ENCODE peak calls at places on chromosome 7, in seven cellular contexts. S, Y, L, B, G, F and D are unnamed samples.

GRCh38 chr7:3979956-3980643 is 679.0 kb downstream of the SDK1 start:
- DNase-seq in S (no peak), Y (no peak), L (no peak), B (peak), G (no peak), F (peak), D (no peak)

GRCh38 chr7:23430902-23431259 is 39.4 kb downstream of the IGF2BP3 start:
- DNase-seq in S (no peak), Y (no peak), L (no peak), B (no peak), G (no peak), F (no peak), D (no peak)

GRCh38 chr7:14761506-14762296 is 140.8 kb downstream of the DGKB start:
- DNase-seq in S (peak), Y (no peak), L (no peak), B (no peak), G (no peak), F (no peak), D (no peak)

GRCh38 chr7:1639071-1639470 is 31.0 kb upstream of the ELFN1 start:
- DNase-seq in S (no peak), Y (no peak), L (no peak), B (no peak), G (no peak), F (no peak), D (no peak)

GRCh38 chr7:73518470-73518869 is 3.6 kb downstream of the BAZ1B start:
- DNase-seq in S (no peak), Y (no peak), L (no peak), B (no peak), G (no peak), F (no peak), D (no peak)

GRCh38 chr7:115911466-115911865 is 119.1 kb downstream of the TFEC start:
- DNase-seq in S (peak), Y (no peak), L (no peak), B (no peak), G (no peak), F (no peak), D (no peak)

GRCh38 chr7:157997471-157997870 is 590.2 kb downstream of the PTPRN2 start:
- DNase-seq in S (no peak), Y (no peak), L (no peak), B (no peak), G (no peak), F (no peak), D (no peak)

GRCh38 chr7:91420606-91421390 is 156.6 kb downstream of the FZD1 start:
- DNase-seq in S (no peak), Y (no peak), L (no peak), B (no peak), G (no peak), F (no peak), D (no peak)

GRCh38 chr7:111953611-111954010 is 252.6 kb downstream of the DOCK4 start:
- DNase-seq in S (no peak), Y (peak), L (no peak), B (peak), G (no peak), F (peak), D (no peak)

DNA sequence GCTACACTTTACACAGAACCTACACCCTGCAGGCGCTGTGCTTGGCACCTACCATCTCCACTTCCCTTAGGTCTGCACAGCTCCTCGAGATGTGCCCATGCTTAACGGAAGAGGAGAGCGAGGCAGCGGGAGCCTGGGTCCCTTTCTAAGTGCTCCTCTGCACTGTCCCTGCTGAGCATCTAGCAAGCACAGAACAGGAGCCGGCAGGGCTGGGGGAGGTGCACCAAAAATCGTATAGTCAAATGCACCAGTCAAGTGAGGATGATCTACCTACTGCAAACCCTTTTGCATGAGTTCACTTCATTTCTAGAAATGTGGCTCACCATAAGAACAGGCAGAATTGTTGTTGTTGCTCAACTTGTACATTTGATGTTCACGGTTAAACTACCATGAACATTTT is 267.7 kb downstream of the TNS3 start:
- DNase-seq in S (no peak), Y (no peak), L (no peak), B (no peak), G (no peak), F (no peak), D (no peak)
- TF ChIP-seq USF2 in S (no peak), Y (no peak), L (no peak), B (no peak), G (no peak), F (no peak), D (no peak)

GRCh38 chr7:140501941-140502340 is 22.6 kb upstream of the MKRN1 start:
- DNase-seq in S (no peak), Y (no peak), L (no peak), B (no peak), G (no peak), F (no peak), D (no peak)
- TF ChIP-seq RAD21 in S (no peak), Y (no peak), L (no peak), B (no peak), G (peak), F (no peak), D (no peak)

DNA sequence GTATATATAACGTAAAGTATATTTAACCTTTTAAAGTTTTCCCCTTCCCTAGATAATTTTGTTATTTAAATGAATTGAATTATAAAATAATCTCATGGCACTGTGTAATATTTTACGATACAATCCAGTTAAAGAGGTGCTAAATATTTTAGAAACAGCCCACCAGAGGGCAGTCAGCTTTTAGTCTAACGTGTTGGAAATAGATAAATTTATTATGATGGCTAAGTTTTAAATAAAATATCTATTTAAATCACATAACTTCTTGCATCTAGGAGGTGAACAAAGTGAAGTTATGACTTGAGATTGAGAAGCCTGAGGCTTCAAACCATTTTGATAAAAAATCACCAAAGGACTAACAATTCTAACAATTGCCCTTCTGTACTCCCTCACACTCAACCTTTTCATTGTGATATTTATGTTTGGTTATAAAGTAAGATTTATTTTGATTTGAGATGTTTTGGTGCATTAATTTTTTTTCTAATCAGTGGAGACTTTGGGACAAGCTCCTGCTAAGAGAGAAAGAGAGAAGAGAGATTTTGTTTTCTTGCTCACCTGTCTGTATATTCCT is 171.5 kb upstream of the SP4 start:
- DNase-seq in S (peak), Y (no peak), L (peak), B (peak), G (no peak), F (peak), D (no peak)
- TF ChIP-seq USF2 in S (no peak), Y (no peak), L (no peak), B (no peak), G (no peak), F (no peak), D (no peak)

GRCh38 chr7:127251048-127251451 is 1.7 kb downstream of the GRM8 start:
- DNase-seq in S (no peak), Y (no peak), L (no peak), B (no peak), G (no peak), F (peak), D (no peak)

GRCh38 chr7:127252736-127253288 is at the start of gene GRM8:
- DNase-seq in S (peak), Y (no peak), L (peak), B (peak), G (peak), F (peak), D (peak)

GRCh38 chr7:127250312-127251047 is 2.3 kb downstream of the GRM8 start:
- DNase-seq in S (no peak), Y (no peak), L (no peak), B (no peak), G (no peak), F (no peak), D (no peak)

GRCh38 chr7:127252380-127252718 is 392 bp downstream of the GRM8 start:
- DNase-seq in S (no peak), Y (no peak), L (no peak), B (no peak), G (peak), F (peak), D (no peak)

DNA sequence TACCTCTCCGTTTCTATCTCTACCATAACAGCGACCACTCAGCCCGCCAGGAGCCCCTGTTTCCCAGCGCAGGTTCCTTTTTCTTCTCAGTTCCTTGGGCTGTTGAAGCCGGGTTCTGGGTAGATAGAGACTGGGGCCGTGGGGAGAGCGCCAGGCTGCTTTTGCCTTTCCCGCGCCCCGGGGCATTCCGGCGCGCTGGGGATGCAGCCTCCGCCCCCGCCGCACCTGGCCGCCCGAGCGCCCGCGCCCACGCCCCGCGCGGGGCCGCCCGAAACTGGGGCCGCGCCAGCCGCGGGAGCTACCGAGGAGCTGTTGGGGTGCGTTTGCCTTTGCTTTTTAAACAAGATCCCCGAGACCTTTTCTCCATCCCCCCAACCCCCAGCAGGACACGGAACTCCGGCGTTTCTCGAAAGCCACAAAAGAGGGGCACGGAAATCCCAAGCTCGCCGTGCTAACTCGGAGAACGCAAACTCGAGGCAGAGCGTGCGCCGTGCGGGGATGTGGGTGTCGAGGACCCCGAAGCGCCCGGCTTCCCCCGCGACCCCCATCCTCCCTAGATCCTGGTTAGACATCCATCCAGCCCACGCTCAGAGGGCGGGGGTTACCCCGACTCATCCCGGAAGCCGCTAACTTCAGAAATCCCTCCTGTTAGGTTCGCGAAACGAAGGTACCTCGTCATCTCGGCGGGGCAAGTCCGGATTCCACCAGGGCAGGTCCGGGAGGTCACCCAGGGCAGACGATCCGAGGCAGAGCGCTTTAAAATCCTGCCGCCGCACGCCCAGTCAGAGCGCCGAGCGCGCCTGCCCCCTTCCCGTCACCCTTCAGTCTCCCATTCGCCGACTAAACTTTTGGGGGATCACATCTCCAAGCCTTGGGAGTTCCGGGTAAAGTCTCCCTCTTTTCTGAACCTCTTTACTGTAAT is 1.0 kb downstream of the GRM8 start:
- DNase-seq in S (no peak), Y (no peak), L (peak), B (no peak), G (peak), F (peak), D (no peak)
- TF ChIP-seq RAD21 in S (no peak), Y (no peak), L (no peak), B (no peak), G (no peak), F (no peak), D (no peak)

GRCh38 chr7:142348921-142349401 is 91.1 kb upstream of the PRSS58 start:
- DNase-seq in S (no peak), Y (no peak), L (no peak), B (no peak), G (no peak), F (no peak), D (no peak)
- TF ChIP-seq USF2 in S (no peak), Y (no peak), L (no peak), B (no peak), G (no peak), F (no peak), D (no peak)

DNA sequence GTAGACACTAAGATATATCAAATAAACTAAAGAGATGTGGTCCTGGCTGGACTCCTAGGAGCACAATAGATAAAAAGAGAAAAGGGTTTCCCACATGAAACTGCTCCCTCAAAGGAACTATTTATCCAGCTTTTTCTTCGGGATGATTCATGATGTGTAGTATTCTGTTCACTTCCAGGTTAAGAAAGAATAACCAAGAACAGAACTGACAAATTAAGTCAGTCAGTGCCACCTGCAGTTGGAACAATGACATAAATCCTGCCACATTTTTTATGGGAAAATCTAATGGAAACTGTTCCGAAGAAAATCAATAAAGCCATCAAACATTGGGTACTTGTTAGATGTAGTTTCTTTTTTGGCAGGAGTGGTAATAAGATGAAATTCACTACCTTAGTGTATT is 87.1 kb downstream of the POLR1F start:
- DNase-seq in S (peak), Y (no peak), L (no peak), B (no peak), G (no peak), F (no peak), D (no peak)
- TF ChIP-seq RAD21 in S (no peak), Y (no peak), L (no peak), B (no peak), G (no peak), F (peak), D (no peak)

GRCh38 chr7:38398725-38399321 is 125.4 kb upstream of the TARP start:
- DNase-seq in S (peak), Y (no peak), L (peak), B (peak), G (peak), F (peak), D (peak)
- TF ChIP-seq USF2 in S (no peak), Y (no peak), L (no peak), B (no peak), G (no peak), F (no peak), D (no peak)

GRCh38 chr7:44263342-44264082 is 61.9 kb downstream of the CAMK2B start:
- DNase-seq in S (no peak), Y (no peak), L (no peak), B (no peak), G (no peak), F (no peak), D (no peak)
- TF ChIP-seq RAD21 in S (no peak), Y (no peak), L (no peak), B (no peak), G (no peak), F (no peak), D (no peak)